ENCODE peak calls at places on chromosomes 7 and 10, in four cellular contexts. W, N, Y and C are unnamed samples.
A peak's percentile ranks its signal among the peaks of the same experiment; 100 is the strongest.

GRCh38 chr10:74300651-74301050 is 149.6 kb downstream of the ADK start:
- DNase-seq in N (no peak), Y (no peak), W (no peak), C (no peak)

GRCh38 chr7:30159698-30160143 is 24.9 kb downstream of the MTURN start:
- DNase-seq in W (no peak), Y (peak; percentile 47), N (peak; percentile 55), C (peak; percentile 19)

GRCh38 chr7:2837476-2837875 is 6.6 kb downstream of the GNA12 start:
- DNase-seq in N (no peak), Y (no peak), W (no peak), C (no peak)

GRCh38 chr7:82600601-82601000 is 157.0 kb upstream of the CACNA2D1 start:
- DNase-seq in N (no peak), Y (no peak), W (no peak), C (no peak)

GRCh38 chr10:69957516-69958231 is 95.0 kb upstream of the MACROH2A2 start:
- DNase-seq in N (no peak), W (no peak), Y (no peak), C (no peak)

GRCh38 chr7:120785056-120785455 is 72.9 kb downstream of the TSPAN12 start:
- DNase-seq in W (no peak), Y (no peak), N (no peak), C (no peak)

GRCh38 chr7:2645274-2645868 is 13.6 kb downstream of the TTYH3 start:
- DNase-seq in Y (no peak), W (no peak), N (no peak), C (no peak)

GRCh38 chr10:49163741-49164140 is 24.4 kb downstream of the TMEM273 start:
- DNase-seq in N (no peak), W (no peak), Y (no peak), C (no peak)

GRCh38 chr7:299169-299568 is 9.2 kb downstream of the FOXL3 start:
- DNase-seq in Y (no peak), N (no peak), W (no peak), C (no peak)

GRCh38 chr10:99435986-99436633 is 5.7 kb upstream of the GOT1 start:
- DNase-seq in N (peak; percentile 62), W (no peak), Y (peak; percentile 48), C (no peak)

GRCh38 chr7:107836237-107837144 is 33.5 kb upstream of the SLC26A3 start:
- DNase-seq in Y (no peak), W (no peak), N (peak; percentile 90), C (no peak)

GRCh38 chr7:141393056-141393455 is 158.2 kb upstream of the AGK start:
- DNase-seq in N (no peak), Y (no peak), W (no peak), C (no peak)

GRCh38 chr10:32403091-32403490 is 42.8 kb upstream of the CCDC7 start:
- DNase-seq in N (no peak), Y (no peak), W (no peak), C (no peak)

GRCh38 chr7:17239683-17240521 is 58.5 kb upstream of the AHR start:
- DNase-seq in W (no peak), Y (peak; percentile 91), N (no peak), C (no peak)

GRCh38 chr10:62779487-62780248 is 24.9 kb upstream of the ADO start:
- DNase-seq in Y (no peak), N (no peak), W (peak; percentile 84), C (no peak)

GRCh38 chr7:111711426-111712065 is 149.3 kb upstream of the IMMP2L start:
- DNase-seq in W (no peak), Y (no peak), N (no peak), C (no peak)

GRCh38 chr10:133616371-133617130 is 10.0 kb downstream of the FRG2B start:
- DNase-seq in N (no peak), Y (no peak), W (no peak), C (no peak)

GRCh38 chr10:125260260-125260659 is 99.9 kb upstream of the CTBP2 start:
- DNase-seq in N (no peak), Y (no peak), W (no peak), C (no peak)

GRCh38 chr10:72274213-72274729 is 547 bp downstream of the DDIT4 start:
- DNase-seq in N (peak; percentile 59), W (no peak), Y (no peak), C (no peak)

GRCh38 chr10:57482259-57482658 is 785.4 kb downstream of the IPMK start:
- DNase-seq in N (no peak), Y (no peak), W (no peak), C (no peak)

GRCh38 chr10:104128214-104128613 is 6.2 kb downstream of the SFR1 start:
- DNase-seq in N (no peak), W (no peak), Y (no peak), C (no peak)

GRCh38 chr10:24340429-24340828 is 131.5 kb downstream of the KIAA1217 start:
- DNase-seq in Y (no peak), W (no peak), N (no peak), C (no peak)

GRCh38 chr10:28880551-28880950 is 203.2 kb downstream of the BAMBI start:
- DNase-seq in N (no peak), Y (no peak), W (no peak), C (no peak)

GRCh38 chr10:5684971-5685763 is 529 bp downstream of the TASOR2 start:
- DNase-seq in W (peak; percentile 26), N (peak; percentile 88), Y (peak; percentile 53), C (peak; percentile 49)

GRCh38 chr7:67364441-67365017 is 367.9 kb downstream of the TYW1 start:
- DNase-seq in Y (no peak), W (no peak), N (no peak), C (no peak)

GRCh38 chr10:113104071-113104470 is 154.0 kb downstream of the TCF7L2 start:
- DNase-seq in Y (no peak), W (no peak), N (no peak), C (no peak)

GRCh38 chr7:23315366-23315765 is 16.2 kb downstream of the MALSU1 start:
- DNase-seq in W (no peak), N (no peak), Y (no peak), C (no peak)

GRCh38 chr10:106609867-106610266 is 554.6 kb downstream of the SORCS1 start:
- DNase-seq in N (peak; percentile 1), Y (no peak), W (no peak), C (peak; percentile 47)

GRCh38 chr7:159105845-159106614 is 38.6 kb downstream of the VIPR2 start:
- DNase-seq in Y (no peak), N (no peak), W (no peak), C (no peak)

GRCh38 chr7:95753440-95753839 is 18.9 kb upstream of the DYNC1I1 start:
- DNase-seq in Y (peak; percentile 3), W (no peak), N (no peak), C (no peak)

GRCh38 chr7:134452991-134453473 is 5.9 kb downstream of the AKR1B1 start:
- DNase-seq in N (no peak), W (no peak), Y (no peak), C (no peak)

GRCh38 chr10:43231523-43232078 is 35.3 kb downstream of the RASGEF1A start:
- DNase-seq in N (no peak), Y (no peak), W (no peak), C (no peak)

GRCh38 chr10:48414778-48415177 is 108.3 kb downstream of the MAPK8 start:
- DNase-seq in N (no peak), Y (no peak), W (no peak), C (no peak)

GRCh38 chr10:28839600-28840007 is 162.3 kb downstream of the BAMBI start:
- DNase-seq in N (peak; percentile 94), Y (peak; percentile 21), W (no peak), C (no peak)

DNA sequence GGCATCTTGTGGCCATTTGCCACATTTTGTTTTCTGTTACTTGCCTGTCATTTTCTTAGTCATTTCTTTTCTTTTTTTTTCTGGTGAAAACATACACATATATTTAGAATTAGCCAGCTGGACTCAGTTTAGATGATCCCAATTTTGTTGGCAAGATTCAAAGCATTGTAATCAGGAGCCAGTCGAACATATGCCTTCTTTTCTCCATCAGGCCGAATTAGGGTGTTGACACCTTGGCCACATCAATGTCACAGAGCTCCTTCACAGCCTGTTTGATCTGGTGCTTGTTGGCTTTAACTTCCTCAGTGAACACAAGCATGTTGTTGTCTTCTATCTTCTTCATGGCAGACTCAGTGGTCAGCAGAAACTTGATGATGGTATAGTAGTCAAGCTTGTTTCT is 32.6 kb downstream of the PHF14 start:
- DNase-seq in Y (no peak), N (no peak), W (no peak), C (no peak)
- TF ChIP-seq FOXK2 in Y (no peak), N (no peak), W (no peak), C (no peak)

DNA sequence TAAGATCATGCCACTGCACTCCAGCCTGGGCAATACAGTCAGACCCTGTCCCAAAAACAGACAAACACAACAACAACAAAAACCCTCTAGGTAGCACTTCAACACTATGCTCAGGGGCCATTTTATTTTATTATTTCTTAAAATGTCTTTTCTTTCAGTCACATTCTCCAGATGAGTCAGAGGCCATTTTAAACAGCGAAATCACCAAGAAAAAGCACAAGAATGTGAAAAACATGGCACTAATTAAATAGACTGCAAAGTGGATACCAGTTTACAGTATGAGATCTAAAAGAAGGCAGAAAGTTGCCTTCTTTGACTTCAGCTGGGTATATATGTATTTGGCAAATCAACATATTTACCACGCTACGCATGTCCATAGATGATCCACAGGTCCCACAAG is 6.1 kb upstream of the FGL2 start:
- DNase-seq in Y (no peak), W (no peak), N (no peak), C (no peak)
- TF ChIP-seq BHLHE40 in Y (no peak), W (no peak), N (no peak), C (no peak)

GRCh38 chr7:44535348-44536064 is 5.6 kb downstream of the NPC1L1 start:
- DNase-seq in Y (no peak), W (no peak), N (no peak), C (no peak)

GRCh38 chr7:44538093-44538797 is 2.9 kb downstream of the NPC1L1 start:
- DNase-seq in Y (no peak), N (no peak), W (no peak), C (no peak)

GRCh38 chr7:44536090-44536489 is 5.0 kb downstream of the NPC1L1 start:
- DNase-seq in N (no peak), Y (no peak), W (no peak), C (no peak)

GRCh38 chr7:44538798-44539668 is 2.1 kb downstream of the NPC1L1 start:
- DNase-seq in Y (no peak), N (no peak), W (no peak), C (no peak)

DNA sequence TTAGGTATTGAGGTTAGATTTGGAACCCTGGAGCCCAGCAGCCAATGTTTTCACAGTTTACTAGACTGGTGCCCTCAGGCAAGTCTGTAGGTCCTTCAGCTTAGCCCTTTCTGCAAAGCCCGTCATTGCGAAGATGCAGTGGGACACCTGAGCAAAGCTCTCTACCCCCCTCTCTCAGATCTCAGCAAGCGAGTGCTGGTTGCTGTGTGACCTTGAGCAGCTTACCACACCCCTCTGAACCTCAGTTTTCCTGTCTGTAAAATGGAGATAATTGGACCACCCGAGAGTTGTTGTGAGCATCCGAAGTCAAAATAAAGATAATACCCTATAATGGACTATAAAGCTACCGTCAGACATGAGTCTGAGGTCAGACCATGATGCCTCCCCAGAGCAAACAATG is 3.7 kb downstream of the NPC1L1 start:
- DNase-seq in N (no peak), Y (no peak), W (no peak), C (no peak)
- TF ChIP-seq FOXK2 in N (no peak), Y (no peak), W (no peak), C (no peak)

GRCh38 chr10:8985651-8986050 is 931.2 kb downstream of the GATA3 start:
- DNase-seq in N (no peak), W (no peak), Y (no peak), C (no peak)

GRCh38 chr10:8981277-8981676 is 926.8 kb downstream of the GATA3 start:
- DNase-seq in W (no peak), N (no peak), Y (no peak), C (no peak)

GRCh38 chr10:8992009-8992408 is 937.5 kb downstream of the GATA3 start:
- DNase-seq in Y (no peak), N (no peak), W (no peak), C (no peak)

GRCh38 chr10:8990280-8990987 is 935.9 kb downstream of the GATA3 start:
- DNase-seq in W (no peak), Y (no peak), N (no peak), C (no peak)

GRCh38 chr10:8986975-8987374 is 932.5 kb downstream of the GATA3 start:
- DNase-seq in N (no peak), W (no peak), Y (no peak), C (peak; percentile 6)
- TF ChIP-seq BHLHE40 in N (no peak), W (no peak), Y (no peak), C (no peak)